ENCODE peak calls at places on chromosomes 6 and 20, in six cellular contexts. X is CD4-positive, alpha-beta T cell; U is cardiac muscle cell; D is dorsolateral prefrontal cortex; J is activated B cell treated with CpG ODN at 0.5 μM for 24 hours; V is heart left ventricle. M is an unnamed sample.
A peak's percentile ranks its signal among the peaks of the same experiment; 100 is the strongest.

GRCh38 chr6:127092486-127092885 is 26.0 kb upstream of the RSPO3 start:
- DNase-seq in X (no peak), U (no peak), D (no peak), J (no peak), V (no peak), M (no peak)

GRCh38 chr6:161383951-161384350 is 110.1 kb upstream of the AGPAT4 start:
- DNase-seq in X (no peak), U (no peak), D (no peak), J (no peak), V (no peak), M (no peak)

GRCh38 chr6:21227486-21227885 is 366.1 kb upstream of the SOX4 start:
- DNase-seq in X (no peak), U (no peak), D (no peak), J (no peak), V (no peak), M (no peak)

GRCh38 chr6:42021847-42022754 is 28.2 kb upstream of the TAF8 start:
- DNase-seq in X (peak; percentile 69), U (peak; percentile 25), D (peak; percentile 16), J (peak; percentile 58), V (no peak), M (peak; percentile 56)

GRCh38 chr6:38625191-38625590 is 14.5 kb downstream of the BTBD9 start:
- DNase-seq in X (no peak), U (no peak), D (no peak), J (no peak), V (no peak), M (no peak)

GRCh38 chr6:154302111-154302752 is 54.4 kb downstream of the IPCEF1 start:
- DNase-seq in X (no peak), U (peak; percentile 70), D (no peak), J (no peak), V (no peak), M (peak; percentile 71)

GRCh38 chr6:26183581-26184408 is 96.6 kb downstream of the HFE start:
- DNase-seq in X (peak; percentile 40), U (peak; percentile 93), D (peak; percentile 66), J (peak; percentile 60), V (peak; percentile 41), M (peak; percentile 26)

GRCh38 chr6:6994796-6995195 is 113.0 kb upstream of the RREB1 start:
- DNase-seq in X (no peak), U (no peak), D (no peak), J (no peak), V (peak; percentile 69), M (no peak)

GRCh38 chr6:134074151-134074712 is 21.8 kb upstream of the SLC2A12 start:
- DNase-seq in X (no peak), U (peak; percentile 49), D (no peak), J (no peak), V (no peak), M (no peak)

GRCh38 chr6:125231133-125231532 is 70.6 kb downstream of the HDDC2 start:
- DNase-seq in X (no peak), U (no peak), D (no peak), J (no peak), V (no peak), M (no peak)

GRCh38 chr20:41165001-41165882 is 27.9 kb downstream of the PLCG1 start:
- DNase-seq in X (no peak), U (no peak), D (no peak), J (no peak), V (no peak), M (no peak)

GRCh38 chr20:44384423-44385027 is 29.0 kb downstream of the HNF4A start:
- DNase-seq in X (peak; percentile 73), U (peak; percentile 68), D (peak; percentile 79), J (peak; percentile 66), V (peak; percentile 66), M (peak; percentile 76)

GRCh38 chr20:64146936-64147451 is 17.3 kb upstream of the MYT1 start:
- DNase-seq in X (no peak), U (no peak), D (peak; percentile 2), J (no peak), V (peak; percentile 6), M (no peak)

GRCh38 chr6:26024651-26025046 is 62.0 kb downstream of the TRIM38 start:
- DNase-seq in X (no peak), U (no peak), D (no peak), J (no peak), V (no peak), M (no peak)

GRCh38 chr6:42372699-42373098 is 79.0 kb downstream of the TRERF1 start:
- DNase-seq in X (no peak), U (no peak), D (no peak), J (no peak), V (no peak), M (no peak)

GRCh38 chr20:48659888-48660287 is 167.9 kb downstream of the PREX1 start:
- DNase-seq in X (no peak), U (no peak), D (no peak), J (no peak), V (no peak), M (no peak)

GRCh38 chr6:9128970-9129369 is 693.6 kb upstream of the SLC35B3 start:
- DNase-seq in X (no peak), U (no peak), D (no peak), J (no peak), V (no peak), M (no peak)

GRCh38 chr6:130843575-130844320 is 16.5 kb downstream of the SMLR1 start:
- DNase-seq in X (no peak), U (peak; percentile 52), D (no peak), J (no peak), V (no peak), M (peak; percentile 21)

GRCh38 chr6:140101367-140101766 is 726.9 kb upstream of the CITED2 start:
- DNase-seq in X (no peak), U (no peak), D (no peak), J (no peak), V (no peak), M (no peak)

GRCh38 chr6:57313711-57314471 is 3.5 kb upstream of the PRIM2 start:
- DNase-seq in X (no peak), U (peak; percentile 94), D (no peak), J (no peak), V (no peak), M (no peak)

GRCh38 chr20:278607-279571 is 11.7 kb downstream of the C20orf96 start:
- DNase-seq in X (no peak), U (peak; percentile 52), D (no peak), J (no peak), V (no peak), M (no peak)
- TF ChIP-seq CTCF in X (no peak), U (peak; percentile 20), D (peak; percentile 12), J (no peak), V (no peak), M (no peak)

GRCh38 chr20:25179439-25180089 is 15.9 kb upstream of the ENTPD6 start:
- DNase-seq in X (no peak), U (no peak), D (no peak), J (no peak), V (no peak), M (no peak)
- TF ChIP-seq CTCF in X (peak; percentile 44), U (no peak), D (no peak), J (no peak), V (no peak), M (no peak)

DNA sequence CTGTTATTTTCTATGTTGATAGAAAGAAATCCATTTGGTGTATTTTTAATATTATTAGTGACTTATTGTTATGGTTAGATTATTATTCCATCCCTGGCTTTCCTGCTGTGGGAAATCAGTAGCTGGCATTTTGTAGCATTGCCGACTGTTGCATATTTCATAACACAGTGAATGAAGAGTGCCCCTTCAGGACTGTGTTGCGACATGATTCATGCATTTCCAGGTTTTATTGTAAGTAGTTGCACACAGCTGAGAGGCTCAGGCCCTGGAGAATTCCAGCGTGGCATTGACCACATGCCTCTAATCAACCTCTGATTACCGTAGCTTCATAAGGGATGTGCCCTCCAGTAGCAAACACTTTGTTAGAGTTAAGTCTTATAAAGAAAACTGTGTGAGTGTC is 263.9 kb downstream of the FARS2 start:
- DNase-seq in X (no peak), U (peak; percentile 85), D (no peak), J (no peak), V (no peak), M (no peak)
- TF ChIP-seq CTCF in X (no peak), U (no peak), D (no peak), J (no peak), V (no peak), M (no peak)

GRCh38 chr20:57071283-57071701 is 195.1 kb downstream of the BMP7 start:
- DNase-seq in X (no peak), U (no peak), D (no peak), J (no peak), V (no peak), M (no peak)

GRCh38 chr20:57074386-57074785 is 192.1 kb downstream of the BMP7 start:
- DNase-seq in X (no peak), U (no peak), D (no peak), J (no peak), V (no peak), M (no peak)

GRCh38 chr20:57070296-57070695 is 196.1 kb downstream of the BMP7 start:
- DNase-seq in X (no peak), U (no peak), D (no peak), J (no peak), V (no peak), M (no peak)

GRCh38 chr20:57073402-57073801 is 193.0 kb downstream of the BMP7 start:
- DNase-seq in X (no peak), U (no peak), D (no peak), J (no peak), V (no peak), M (no peak)

DNA sequence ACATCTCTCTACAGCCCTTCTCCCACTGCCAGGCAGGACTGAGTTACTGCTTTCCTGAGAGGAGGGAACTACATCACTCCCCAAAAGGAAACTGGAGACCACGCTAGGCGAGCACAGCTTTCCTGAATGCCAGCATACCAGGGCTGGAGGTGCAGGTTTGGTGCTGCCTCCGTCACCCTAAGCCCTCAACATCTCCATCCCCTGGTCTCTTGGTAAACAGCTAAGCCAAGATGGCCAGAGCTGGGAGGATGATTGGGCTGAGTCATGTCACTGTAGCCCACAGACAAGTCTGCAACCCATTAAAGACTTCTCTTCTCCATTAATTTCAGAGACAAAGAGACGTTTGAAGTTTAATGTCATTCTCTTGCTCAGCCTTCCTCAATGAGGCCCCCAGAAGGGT is 194.3 kb downstream of the BMP7 start:
- DNase-seq in X (no peak), U (no peak), D (no peak), J (no peak), V (no peak), M (no peak)
- TF ChIP-seq CTCF in X (no peak), U (no peak), D (no peak), J (no peak), V (no peak), M (no peak)

DNA sequence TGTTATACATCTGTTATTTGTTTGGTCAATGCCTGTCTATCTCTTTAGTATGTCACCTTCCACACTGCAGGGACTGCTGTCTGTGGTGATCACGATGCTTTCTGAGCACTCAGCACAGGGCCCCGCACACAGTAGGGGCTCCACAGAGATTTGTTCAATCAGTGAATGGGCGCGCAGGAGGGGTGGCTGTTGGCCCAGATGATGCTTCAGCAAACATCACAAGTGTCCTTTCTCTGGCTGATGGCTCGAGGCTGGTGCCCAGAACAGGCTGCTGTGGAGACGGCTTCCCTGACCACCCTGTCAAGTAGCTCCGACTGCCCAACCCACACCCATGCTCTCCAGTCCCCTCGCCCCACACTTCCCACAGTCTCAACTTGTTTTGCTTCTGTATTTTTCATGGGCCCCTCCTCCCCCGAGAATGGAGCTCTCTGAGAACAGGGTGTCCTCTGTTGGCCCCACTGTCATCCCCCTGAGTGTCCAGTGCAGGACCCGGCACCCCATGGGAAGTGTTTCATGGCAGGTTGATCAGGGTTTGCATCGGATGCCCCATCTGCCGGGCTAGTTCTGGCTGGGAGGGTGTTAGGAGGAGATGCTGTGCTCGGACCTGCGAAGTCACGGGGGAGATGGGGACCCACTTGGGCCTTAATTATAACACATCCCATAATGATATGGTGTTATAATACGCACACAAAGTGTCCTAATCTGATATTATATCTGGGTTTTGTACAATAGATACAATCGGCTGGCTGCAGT is 32.1 kb downstream of the CEBPB start:
- DNase-seq in X (no peak), U (no peak), D (no peak), J (no peak), V (no peak), M (no peak)
- TF ChIP-seq CTCF in X (no peak), U (no peak), D (no peak), J (no peak), V (no peak), M (no peak)